ENCODE peak calls at places on chromosome 13, in seven cellular contexts. One of them, this sample, is unnamed.
A peak's percentile ranks its signal among the peaks of the same experiment; 100 is the strongest.

GRCh38 chr13:59715591-59715990 is 448.1 kb downstream of the DIAPH3 start:
- DNase-seq in IMR-90: peak; percentile 3
- DNase-seq in mesendoderm: no peak
- DNase-seq in H1: no peak
- DNase-seq in trophoblast cell: peak; percentile 6
- DNase-seq in neuronal stem cell: no peak
- DNase-seq in mesenchymal stem cell: no peak
- DNase-seq in this sample: no peak

GRCh38 chr13:41291246-41291645 is 19.8 kb upstream of the NAA16 start:
- DNase-seq in IMR-90: no peak
- DNase-seq in mesendoderm: no peak
- DNase-seq in H1: no peak
- DNase-seq in trophoblast cell: peak; percentile 83
- DNase-seq in neuronal stem cell: no peak
- DNase-seq in mesenchymal stem cell: no peak
- DNase-seq in this sample: no peak

GRCh38 chr13:40193290-40194203 is 472.9 kb downstream of the FOXO1 start:
- DNase-seq in IMR-90: no peak
- DNase-seq in mesendoderm: no peak
- DNase-seq in H1: no peak
- DNase-seq in trophoblast cell: peak; percentile 30
- DNase-seq in neuronal stem cell: no peak
- DNase-seq in mesenchymal stem cell: no peak
- DNase-seq in this sample: no peak

GRCh38 chr13:67493835-67494234 is 263.7 kb upstream of the PCDH9 start:
- DNase-seq in IMR-90: no peak
- DNase-seq in mesendoderm: no peak
- DNase-seq in H1: no peak
- DNase-seq in trophoblast cell: no peak
- DNase-seq in neuronal stem cell: no peak
- DNase-seq in mesenchymal stem cell: no peak
- DNase-seq in this sample: no peak

GRCh38 chr13:71712988-71713653 is 153.9 kb downstream of the DACH1 start:
- DNase-seq in IMR-90: no peak
- DNase-seq in mesendoderm: peak; percentile 75
- DNase-seq in H1: no peak
- DNase-seq in trophoblast cell: peak; percentile 26
- DNase-seq in neuronal stem cell: peak; percentile 20
- DNase-seq in mesenchymal stem cell: peak; percentile 55
- DNase-seq in this sample: no peak

GRCh38 chr13:32471187-32471922 is 43.4 kb upstream of the N4BP2L1 start:
- DNase-seq in IMR-90: peak; percentile 67
- DNase-seq in mesendoderm: no peak
- DNase-seq in H1: no peak
- DNase-seq in trophoblast cell: no peak
- DNase-seq in neuronal stem cell: no peak
- DNase-seq in mesenchymal stem cell: no peak
- DNase-seq in this sample: no peak

GRCh38 chr13:34038326-34039068 is 220.5 kb downstream of the RFC3 start:
- DNase-seq in IMR-90: no peak
- DNase-seq in mesendoderm: no peak
- DNase-seq in H1: no peak
- DNase-seq in trophoblast cell: no peak
- DNase-seq in neuronal stem cell: no peak
- DNase-seq in mesenchymal stem cell: no peak
- DNase-seq in this sample: no peak

GRCh38 chr13:23414682-23415081 is 18.8 kb downstream of the SACS start:
- DNase-seq in IMR-90: no peak
- DNase-seq in mesendoderm: no peak
- DNase-seq in H1: no peak
- DNase-seq in trophoblast cell: no peak
- DNase-seq in neuronal stem cell: no peak
- DNase-seq in mesenchymal stem cell: no peak
- DNase-seq in this sample: no peak

GRCh38 chr13:49533011-49533410 is 37.3 kb downstream of the PHF11 start:
- DNase-seq in IMR-90: no peak
- DNase-seq in mesendoderm: no peak
- DNase-seq in H1: no peak
- DNase-seq in trophoblast cell: peak; percentile 39
- DNase-seq in neuronal stem cell: no peak
- DNase-seq in mesenchymal stem cell: no peak
- DNase-seq in this sample: no peak

GRCh38 chr13:75481176-75482069 is 546 bp downstream of the TBC1D4 start:
- DNase-seq in IMR-90: no peak
- DNase-seq in mesendoderm: peak; percentile 59
- DNase-seq in H1: peak; percentile 86
- DNase-seq in trophoblast cell: peak; percentile 50
- DNase-seq in neuronal stem cell: peak; percentile 51
- DNase-seq in mesenchymal stem cell: peak; percentile 53
- DNase-seq in this sample: peak; percentile 52

GRCh38 chr13:99434258-99434788 is 66.9 kb upstream of the TM9SF2 start:
- DNase-seq in IMR-90: no peak
- DNase-seq in mesendoderm: peak; percentile 70
- DNase-seq in H1: no peak
- DNase-seq in trophoblast cell: no peak
- DNase-seq in neuronal stem cell: no peak
- DNase-seq in mesenchymal stem cell: peak; percentile 22
- DNase-seq in this sample: peak; percentile 70

GRCh38 chr13:64314286-64314685 is 2898.6 kb upstream of the PCDH20 start:
- DNase-seq in IMR-90: peak; percentile 61
- DNase-seq in mesendoderm: no peak
- DNase-seq in H1: no peak
- DNase-seq in trophoblast cell: no peak
- DNase-seq in neuronal stem cell: no peak
- DNase-seq in mesenchymal stem cell: peak; percentile 1
- DNase-seq in this sample: no peak

GRCh38 chr13:26254583-26255102 is 714 bp downstream of the CDK8 start:
- DNase-seq in IMR-90: peak; percentile 31
- DNase-seq in mesendoderm: peak; percentile 71
- DNase-seq in H1: peak; percentile 60
- DNase-seq in trophoblast cell: peak; percentile 73
- DNase-seq in neuronal stem cell: no peak
- DNase-seq in mesenchymal stem cell: peak; percentile 50
- DNase-seq in this sample: peak; percentile 48

GRCh38 chr13:61727714-61728275 is 312.1 kb upstream of the PCDH20 start:
- DNase-seq in IMR-90: no peak
- DNase-seq in mesendoderm: peak; percentile 71
- DNase-seq in H1: no peak
- DNase-seq in trophoblast cell: peak; percentile 55
- DNase-seq in neuronal stem cell: no peak
- DNase-seq in mesenchymal stem cell: no peak
- DNase-seq in this sample: no peak

GRCh38 chr13:80469841-80470378 is 129.0 kb upstream of the SPRY2 start:
- DNase-seq in IMR-90: peak; percentile 31
- DNase-seq in mesendoderm: no peak
- DNase-seq in H1: no peak
- DNase-seq in trophoblast cell: peak; percentile 34
- DNase-seq in neuronal stem cell: no peak
- DNase-seq in mesenchymal stem cell: peak; percentile 92
- DNase-seq in this sample: no peak

GRCh38 chr13:26017196-26017921 is 34.5 kb downstream of the SHISA2 start:
- DNase-seq in IMR-90: no peak
- DNase-seq in mesendoderm: no peak
- DNase-seq in H1: no peak
- DNase-seq in trophoblast cell: no peak
- DNase-seq in neuronal stem cell: no peak
- DNase-seq in mesenchymal stem cell: no peak
- DNase-seq in this sample: no peak

GRCh38 chr13:102825921-102826706 is 19.7 kb upstream of the ERCC5 start:
- DNase-seq in IMR-90: peak; percentile 93
- DNase-seq in mesendoderm: peak; percentile 42
- DNase-seq in H1: no peak
- DNase-seq in trophoblast cell: peak; percentile 65
- DNase-seq in neuronal stem cell: no peak
- DNase-seq in mesenchymal stem cell: peak; percentile 84
- DNase-seq in this sample: no peak

GRCh38 chr13:40488869-40489391 is 177.5 kb downstream of the FOXO1 start:
- DNase-seq in IMR-90: no peak
- DNase-seq in mesendoderm: no peak
- DNase-seq in H1: no peak
- DNase-seq in trophoblast cell: no peak
- DNase-seq in neuronal stem cell: no peak
- DNase-seq in mesenchymal stem cell: no peak
- DNase-seq in this sample: no peak

GRCh38 chr13:93298741-93299140 is 72.1 kb downstream of the GPC6 start:
- DNase-seq in IMR-90: peak; percentile 45
- DNase-seq in mesendoderm: no peak
- DNase-seq in H1: no peak
- DNase-seq in trophoblast cell: no peak
- DNase-seq in neuronal stem cell: no peak
- DNase-seq in mesenchymal stem cell: peak; percentile 71
- DNase-seq in this sample: no peak

GRCh38 chr13:112435973-112436372 is 59.8 kb downstream of the SPACA7 start:
- DNase-seq in IMR-90: no peak
- DNase-seq in mesendoderm: no peak
- DNase-seq in H1: no peak
- DNase-seq in trophoblast cell: no peak
- DNase-seq in neuronal stem cell: no peak
- DNase-seq in mesenchymal stem cell: no peak
- DNase-seq in this sample: no peak

GRCh38 chr13:32964987-32965386 is 51.2 kb upstream of the KL start:
- DNase-seq in IMR-90: no peak
- DNase-seq in mesendoderm: no peak
- DNase-seq in H1: no peak
- DNase-seq in trophoblast cell: no peak
- DNase-seq in neuronal stem cell: no peak
- DNase-seq in mesenchymal stem cell: no peak
- DNase-seq in this sample: no peak

GRCh38 chr13:111183087-111183645 is 68.1 kb downstream of the ARHGEF7 start:
- DNase-seq in IMR-90: no peak
- DNase-seq in mesendoderm: no peak
- DNase-seq in H1: no peak
- DNase-seq in trophoblast cell: no peak
- DNase-seq in neuronal stem cell: no peak
- DNase-seq in mesenchymal stem cell: no peak
- DNase-seq in this sample: no peak
- H2AK5ac ChIP-seq in IMR-90: no peak overlapping the region
- H2AK5ac ChIP-seq in mesendoderm: no peak overlapping the region
- H2AK5ac ChIP-seq in H1: no peak overlapping the region
- H2AK5ac ChIP-seq in trophoblast cell: no peak overlapping the region
- H2AK5ac ChIP-seq in neuronal stem cell: no peak overlapping the region
- H2AK5ac ChIP-seq in mesenchymal stem cell: no peak overlapping the region
- H2AK5ac ChIP-seq in this sample: no peak overlapping the region

DNA sequence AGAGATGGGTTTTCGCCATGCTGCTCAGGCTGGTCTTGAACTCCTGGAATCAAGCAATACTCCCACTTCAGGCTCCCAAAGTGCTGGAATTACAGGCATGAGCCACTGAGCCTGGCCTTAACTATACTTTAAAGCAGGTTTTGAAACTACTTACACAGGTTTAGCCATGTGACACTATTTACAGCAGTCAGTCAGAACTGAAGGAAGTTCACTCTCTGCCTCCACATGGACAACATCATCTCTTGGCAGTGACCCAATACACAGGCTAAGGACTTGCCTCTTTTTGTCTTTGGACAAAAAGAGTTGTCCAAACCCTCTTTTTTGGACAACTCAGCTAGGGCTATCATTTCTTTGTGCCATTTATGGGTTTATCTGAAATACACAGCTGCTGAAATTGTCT is 89.0 kb upstream of the CLDN10 start:
- DNase-seq in IMR-90: no peak
- DNase-seq in mesendoderm: no peak
- DNase-seq in H1: no peak
- DNase-seq in trophoblast cell: no peak
- DNase-seq in neuronal stem cell: no peak
- DNase-seq in mesenchymal stem cell: no peak
- DNase-seq in this sample: no peak
- H2AK5ac ChIP-seq in IMR-90: no peak overlapping the region
- H2AK5ac ChIP-seq in mesendoderm: no peak overlapping the region
- H2AK5ac ChIP-seq in H1: no peak overlapping the region
- H2AK5ac ChIP-seq in trophoblast cell: no peak overlapping the region
- H2AK5ac ChIP-seq in neuronal stem cell: no peak overlapping the region
- H2AK5ac ChIP-seq in mesenchymal stem cell: no peak overlapping the region
- H2AK5ac ChIP-seq in this sample: no peak overlapping the region

DNA sequence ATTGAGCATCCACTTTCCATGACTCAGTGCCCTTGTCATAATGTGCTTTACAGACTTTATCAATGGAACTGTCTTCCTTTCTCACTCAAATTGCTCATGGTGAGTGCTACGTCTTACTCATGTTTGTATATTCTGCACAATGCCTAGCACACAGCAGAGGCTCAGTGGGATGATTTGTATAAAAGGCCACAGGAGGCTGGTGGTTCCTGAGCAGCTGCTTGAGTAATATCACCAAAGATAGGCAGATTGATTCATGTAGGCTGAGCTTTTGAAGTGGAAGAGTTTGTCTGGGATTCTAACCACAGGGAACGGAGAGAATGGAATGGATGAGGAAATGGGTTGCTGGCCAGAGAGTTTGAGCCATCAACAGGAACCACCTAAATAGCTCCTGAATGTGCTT is 44.3 kb downstream of the SERTM1 start:
- DNase-seq in IMR-90: peak; percentile 3
- DNase-seq in mesendoderm: no peak
- DNase-seq in H1: no peak
- DNase-seq in trophoblast cell: no peak
- DNase-seq in neuronal stem cell: no peak
- DNase-seq in mesenchymal stem cell: no peak
- DNase-seq in this sample: no peak
- H2AK5ac ChIP-seq in IMR-90: no peak overlapping the region
- H2AK5ac ChIP-seq in mesendoderm: no peak overlapping the region
- H2AK5ac ChIP-seq in H1: no peak overlapping the region
- H2AK5ac ChIP-seq in trophoblast cell: no peak overlapping the region
- H2AK5ac ChIP-seq in neuronal stem cell: no peak overlapping the region
- H2AK5ac ChIP-seq in mesenchymal stem cell: no peak overlapping the region
- H2AK5ac ChIP-seq in this sample: no peak overlapping the region

GRCh38 chr13:96379967-96380366 is 290.1 kb downstream of the HS6ST3 start:
- DNase-seq in IMR-90: no peak
- DNase-seq in mesendoderm: no peak
- DNase-seq in H1: no peak
- DNase-seq in trophoblast cell: no peak
- DNase-seq in neuronal stem cell: no peak
- DNase-seq in mesenchymal stem cell: no peak
- DNase-seq in this sample: no peak
- H2AK5ac ChIP-seq in IMR-90: no peak overlapping the region
- H2AK5ac ChIP-seq in mesendoderm: no peak overlapping the region
- H2AK5ac ChIP-seq in H1: no peak overlapping the region
- H2AK5ac ChIP-seq in trophoblast cell: no peak overlapping the region
- H2AK5ac ChIP-seq in neuronal stem cell: no peak overlapping the region
- H2AK5ac ChIP-seq in mesenchymal stem cell: no peak overlapping the region
- H2AK5ac ChIP-seq in this sample: no peak overlapping the region

GRCh38 chr13:70630247-70630646 is 522.0 kb upstream of the KLHL1 start:
- DNase-seq in IMR-90: no peak
- DNase-seq in mesendoderm: peak; percentile 84
- DNase-seq in H1: no peak
- DNase-seq in trophoblast cell: no peak
- DNase-seq in neuronal stem cell: no peak
- DNase-seq in mesenchymal stem cell: no peak
- DNase-seq in this sample: peak; percentile 47

DNA sequence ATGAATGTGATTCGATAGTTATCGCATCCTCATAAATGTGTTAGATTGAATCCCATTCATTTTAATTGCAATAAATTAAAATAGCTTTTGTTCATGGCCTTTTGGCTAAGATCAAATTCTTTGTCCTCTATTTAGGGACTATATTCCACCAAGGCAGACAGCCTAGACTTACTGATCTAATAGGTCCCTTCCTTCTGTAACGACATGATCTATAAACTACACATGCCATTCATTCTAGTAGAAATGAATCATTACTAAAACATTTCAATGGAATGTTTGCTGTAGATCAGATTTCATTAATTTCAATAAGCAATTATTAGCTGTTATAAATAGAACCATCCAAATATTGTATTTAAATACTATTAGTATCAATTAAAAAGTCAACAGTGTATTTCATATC is 526.6 kb upstream of the KLHL1 start:
- DNase-seq in IMR-90: no peak
- DNase-seq in mesendoderm: no peak
- DNase-seq in H1: no peak
- DNase-seq in trophoblast cell: no peak
- DNase-seq in neuronal stem cell: no peak
- DNase-seq in mesenchymal stem cell: no peak
- DNase-seq in this sample: no peak
- H2AK5ac ChIP-seq in IMR-90: no peak overlapping the region
- H2AK5ac ChIP-seq in mesendoderm: no peak overlapping the region
- H2AK5ac ChIP-seq in H1: no peak overlapping the region
- H2AK5ac ChIP-seq in trophoblast cell: no peak overlapping the region
- H2AK5ac ChIP-seq in neuronal stem cell: no peak overlapping the region
- H2AK5ac ChIP-seq in mesenchymal stem cell: no peak overlapping the region
- H2AK5ac ChIP-seq in this sample: no peak overlapping the region